ENCODE peak calls at places on chromosomes 5 and 9, in six cellular contexts. A, D, K, M, L and G are unnamed samples.

GRCh38 chr5:83015676-83016075 is 61.5 kb downstream of the TMEM167A start:
- DNase-seq in A (no peak), D (no peak), K (no peak), M (no peak), L (no peak), G (no peak)

GRCh38 chr5:38426493-38426892 is 130.0 kb downstream of the LIFR start:
- DNase-seq in A (no peak), D (peak), K (no peak), M (no peak), L (no peak), G (no peak)

GRCh38 chr9:6132650-6133049 is 83.0 kb upstream of the IL33 start:
- DNase-seq in A (no peak), D (no peak), K (no peak), M (no peak), L (no peak), G (no peak)

GRCh38 chr5:65390208-65390607 is 91.5 kb downstream of the ADAMTS6 start:
- DNase-seq in A (no peak), D (no peak), K (no peak), M (no peak), L (no peak), G (no peak)

GRCh38 chr5:98518754-98519153 is 254.7 kb upstream of the RGMB start:
- DNase-seq in A (no peak), D (no peak), K (no peak), M (no peak), L (no peak), G (no peak)

GRCh38 chr5:178325311-178326053 is 92.9 kb upstream of the PHYKPL start:
- DNase-seq in A (no peak), D (no peak), K (no peak), M (no peak), L (no peak), G (no peak)

GRCh38 chr9:69945671-69946141 is 97.9 kb upstream of the MAMDC2 start:
- DNase-seq in A (no peak), D (peak), K (peak), M (no peak), L (no peak), G (no peak)

GRCh38 chr9:128685636-128686489 is 3.2 kb upstream of the SET start:
- DNase-seq in A (no peak), D (no peak), K (no peak), M (no peak), L (no peak), G (no peak)

GRCh38 chr5:58932057-58932594 is 349.3 kb downstream of the RAB3C start:
- DNase-seq in A (no peak), D (no peak), K (no peak), M (no peak), L (no peak), G (no peak)

GRCh38 chr9:118946669-118947068 is 422.6 kb downstream of the BRINP1 start:
- DNase-seq in A (no peak), D (no peak), K (no peak), M (no peak), L (no peak), G (no peak)

GRCh38 chr9:78029601-78030552 is 1.7 kb downstream of the GNAQ start:
- DNase-seq in A (no peak), D (peak), K (no peak), M (no peak), L (no peak), G (no peak)

GRCh38 chr5:150630016-150630415 is 10.4 kb upstream of the SYNPO start:
- DNase-seq in A (no peak), D (no peak), K (no peak), M (no peak), L (no peak), G (no peak)

GRCh38 chr9:34458967-34459355 is 356 bp downstream of the DNAI1 start:
- DNase-seq in A (no peak), D (no peak), K (no peak), M (no peak), L (no peak), G (no peak)

GRCh38 chr9:9112001-9112725 is 1312.6 kb upstream of the DMAC1 start:
- DNase-seq in A (no peak), D (no peak), K (no peak), M (no peak), L (no peak), G (no peak)

GRCh38 chr9:109859447-109859846 is 79.4 kb downstream of the PALM2AKAP2 start:
- DNase-seq in A (no peak), D (peak), K (no peak), M (no peak), L (no peak), G (no peak)
- TF ChIP-seq CTCF in A (no peak), D (no peak), K (no peak), M (peak), L (peak), G (peak)

DNA sequence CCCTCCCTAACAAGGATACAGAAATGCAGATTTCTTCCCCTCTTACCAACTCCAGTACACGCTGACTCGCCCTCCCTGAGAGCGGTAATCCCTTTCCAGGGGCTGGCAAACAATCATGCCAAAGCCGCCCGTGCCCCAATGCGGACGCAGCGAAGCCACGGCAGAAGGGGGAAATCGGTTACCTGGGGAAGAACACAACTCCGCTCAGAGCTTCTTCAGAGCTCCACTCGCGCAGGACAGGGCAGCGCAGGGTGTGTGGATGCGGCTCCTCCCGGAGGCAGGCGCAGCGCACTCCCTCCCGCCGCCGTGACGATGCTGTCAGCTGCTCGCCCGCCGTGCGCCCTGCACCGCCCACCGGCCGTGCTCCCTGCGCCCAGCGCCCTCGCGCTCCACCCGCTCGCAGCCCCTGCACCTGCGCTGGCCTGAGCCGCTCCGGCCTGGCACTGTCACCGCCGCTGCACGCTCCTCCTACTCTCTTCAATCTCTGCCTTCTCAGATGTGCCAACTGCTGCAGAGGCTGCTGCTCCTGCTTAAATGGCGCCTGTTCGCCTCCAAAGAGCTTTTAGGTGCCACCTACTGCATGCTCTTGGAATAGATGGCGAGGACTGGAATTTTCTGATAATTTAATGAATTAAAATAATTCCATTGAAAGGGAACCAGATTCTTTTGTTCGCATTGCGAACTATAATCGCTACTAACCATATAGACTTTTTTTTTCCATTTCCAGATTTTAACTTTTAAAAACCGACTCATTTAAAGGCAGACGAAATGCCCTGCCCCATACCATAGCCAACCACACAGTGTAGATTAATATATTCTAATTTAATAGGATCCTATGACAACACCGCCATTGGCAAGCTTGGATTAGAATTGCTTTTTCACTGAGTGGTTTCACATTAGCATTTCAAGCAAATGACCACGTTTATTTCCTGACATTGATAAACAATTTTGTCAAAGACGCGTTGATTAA is at the start of gene DIRAS2:
- DNase-seq in A (peak), D (peak), K (peak), M (no peak), L (peak), G (no peak)
- TF ChIP-seq CTCF in A (peak), D (peak), K (no peak), M (no peak), L (peak), G (no peak)

GRCh38 chr9:89310486-89311345 is at the start of gene CKS2:
- DNase-seq in A (peak), D (peak), K (peak), M (peak), L (peak), G (peak)
- TF ChIP-seq CTCF in A (no peak), D (no peak), K (no peak), M (no peak), L (no peak), G (no peak)

DNA sequence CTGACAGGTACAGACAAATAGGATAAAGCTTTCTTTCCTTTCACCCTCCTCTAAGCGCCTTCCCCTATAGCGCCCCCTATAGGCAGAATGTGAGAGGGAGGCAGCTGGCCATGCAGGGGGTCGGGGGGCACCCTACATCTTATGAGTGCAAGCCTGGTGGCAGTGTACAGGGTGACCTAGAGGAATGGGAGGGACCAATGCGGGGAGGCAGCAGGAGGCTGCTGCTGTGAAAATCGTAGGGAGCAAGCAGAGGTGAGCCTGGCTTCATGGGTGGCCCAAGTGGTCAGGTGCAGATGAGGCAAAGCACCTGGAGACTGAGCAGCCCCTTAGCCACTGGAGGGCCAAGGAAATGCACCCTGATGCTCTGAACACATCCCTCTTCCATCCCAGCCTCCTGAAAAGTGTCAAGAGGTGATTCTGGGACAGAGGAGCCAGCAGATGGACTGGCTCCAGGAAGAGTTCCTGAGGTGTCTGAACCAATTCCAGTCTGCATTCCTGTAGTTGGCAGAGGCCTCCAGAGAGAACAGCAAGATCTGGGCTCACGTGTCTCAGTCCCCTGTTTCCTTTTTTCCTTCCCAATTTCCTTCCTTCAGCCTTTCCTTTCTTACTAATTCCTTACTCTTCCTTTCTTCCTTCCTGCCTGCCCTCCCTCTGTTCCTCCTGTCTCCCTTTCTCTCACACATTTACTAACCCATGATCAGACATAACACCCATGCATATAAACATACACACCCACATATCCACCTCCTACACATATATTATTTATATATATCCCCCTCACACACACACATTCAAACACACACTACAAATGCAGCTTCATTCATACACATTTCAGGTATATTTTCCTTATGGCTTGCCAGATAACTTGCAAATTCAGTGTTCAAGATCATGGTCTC is 32.8 kb upstream of the GALNT10 start:
- DNase-seq in A (no peak), D (no peak), K (no peak), M (no peak), L (no peak), G (no peak)
- TF ChIP-seq CTCF in A (peak), D (peak), K (peak), M (peak), L (peak), G (peak)

GRCh38 chr9:136031741-136032638 is 63.1 kb downstream of the NACC2 start:
- DNase-seq in A (no peak), D (peak), K (no peak), M (no peak), L (no peak), G (no peak)
- TF ChIP-seq CTCF in A (no peak), D (no peak), K (no peak), M (no peak), L (no peak), G (no peak)

GRCh38 chr5:6118691-6119090 is 259.7 kb downstream of the MED10 start:
- DNase-seq in A (no peak), D (no peak), K (no peak), M (no peak), L (no peak), G (no peak)

GRCh38 chr5:6115866-6116265 is 262.5 kb downstream of the MED10 start:
- DNase-seq in A (no peak), D (no peak), K (no peak), M (no peak), L (no peak), G (no peak)

DNA sequence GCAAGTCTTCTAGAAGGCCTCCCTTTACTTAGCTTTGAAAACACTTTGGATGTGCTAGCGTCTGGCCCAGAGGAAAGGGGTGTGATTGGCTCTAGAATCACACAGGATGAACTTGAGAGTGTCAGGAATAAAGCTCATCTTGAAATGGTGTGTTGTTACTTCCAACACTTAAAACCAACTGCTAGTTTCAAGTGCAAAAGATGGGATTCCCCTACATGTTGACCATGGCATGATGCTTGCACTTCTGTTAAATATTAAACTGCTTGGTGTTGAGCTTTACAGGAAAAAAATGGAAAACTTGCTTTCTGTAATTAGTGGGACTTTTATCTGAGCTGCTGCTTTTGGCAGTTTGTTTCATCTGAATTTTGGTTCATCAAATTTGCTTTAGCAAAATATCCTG is 261.1 kb downstream of the MED10 start:
- DNase-seq in A (no peak), D (no peak), K (no peak), M (no peak), L (no peak), G (no peak)
- TF ChIP-seq CTCF in A (no peak), D (no peak), K (no peak), M (no peak), L (no peak), G (no peak)

GRCh38 chr9:23153058-23153457 is 673.0 kb downstream of the ELAVL2 start:
- DNase-seq in A (no peak), D (no peak), K (no peak), M (no peak), L (no peak), G (no peak)
- TF ChIP-seq CTCF in A (no peak), D (no peak), K (no peak), M (no peak), L (no peak), G (peak)

GRCh38 chr5:139272471-139273321 is 20.8 kb upstream of the MATR3 start:
- DNase-seq in A (no peak), D (peak), K (no peak), M (no peak), L (no peak), G (no peak)

GRCh38 chr5:139271201-139272027 is 22.1 kb upstream of the MATR3 start:
- DNase-seq in A (no peak), D (peak), K (no peak), M (no peak), L (no peak), G (no peak)

GRCh38 chr5:139273322-139273571 is 20.3 kb upstream of the MATR3 start:
- DNase-seq in A (no peak), D (no peak), K (no peak), M (no peak), L (no peak), G (no peak)

GRCh38 chr5:139267481-139267880 is 26.1 kb upstream of the MATR3 start:
- DNase-seq in A (no peak), D (no peak), K (no peak), M (no peak), L (no peak), G (no peak)

GRCh38 chr5:139268364-139269202 is 25.0 kb upstream of the MATR3 start:
- DNase-seq in A (no peak), D (no peak), K (no peak), M (no peak), L (no peak), G (no peak)
- TF ChIP-seq CTCF in A (peak), D (peak), K (no peak), M (no peak), L (no peak), G (peak)

DNA sequence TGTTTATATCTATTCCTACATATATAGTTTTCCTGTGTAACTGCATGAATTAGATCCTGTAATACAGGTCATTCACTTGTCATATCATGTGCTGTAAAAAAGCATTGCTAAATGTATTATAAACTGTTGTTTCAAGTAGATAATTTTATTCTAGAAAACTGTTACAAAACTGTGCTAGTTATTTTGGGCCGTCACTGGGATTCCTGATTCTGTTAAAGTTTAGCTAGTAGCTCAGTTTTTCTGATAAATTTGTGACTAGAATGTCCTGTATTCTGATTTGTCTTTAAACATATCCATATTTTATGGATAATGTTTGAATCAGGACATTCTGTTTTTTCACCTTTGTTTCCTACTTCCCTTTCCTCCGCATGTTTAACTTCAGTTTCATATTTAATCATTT is 5.4 kb downstream of the SLF1 start:
- DNase-seq in A (no peak), D (no peak), K (no peak), M (no peak), L (no peak), G (no peak)
- TF ChIP-seq CTCF in A (no peak), D (no peak), K (no peak), M (no peak), L (no peak), G (no peak)

GRCh38 chr5:170280090-170280493 is 17.5 kb downstream of the LCP2 start:
- DNase-seq in A (no peak), D (no peak), K (no peak), M (no peak), L (no peak), G (no peak)

GRCh38 chr5:170286532-170286931 is 11.0 kb downstream of the LCP2 start:
- DNase-seq in A (no peak), D (no peak), K (no peak), M (no peak), L (no peak), G (no peak)

GRCh38 chr5:170287532-170287931 is 10.0 kb downstream of the LCP2 start:
- DNase-seq in A (no peak), D (no peak), K (peak), M (no peak), L (no peak), G (no peak)

GRCh38 chr5:170283296-170283695 is 14.3 kb downstream of the LCP2 start:
- DNase-seq in A (no peak), D (no peak), K (no peak), M (no peak), L (no peak), G (no peak)

GRCh38 chr5:170284231-170284630 is 13.3 kb downstream of the LCP2 start:
- DNase-seq in A (no peak), D (no peak), K (no peak), M (no peak), L (no peak), G (no peak)
- TF ChIP-seq CTCF in A (no peak), D (no peak), K (no peak), M (no peak), L (no peak), G (no peak)